ENCODE peak calls at places on chromosomes 4 and X, in seven cellular contexts. One of them, this sample, is unnamed.

GRCh38 chr4:60822986-60823385 is 377.1 kb upstream of the ADGRL3 start:
- DNase-seq in AML-193: no peak
- DNase-seq in left ventricle myocardium inferior: no peak
- DNase-seq in Daoy: no peak
- DNase-seq in colonic mucosa: no peak
- DNase-seq in EL: no peak
- DNase-seq in HCT116: no peak
- DNase-seq in this sample: no peak

GRCh38 chr4:166143227-166143626 is 270.2 kb downstream of the TLL1 start:
- DNase-seq in AML-193: no peak
- DNase-seq in left ventricle myocardium inferior: no peak
- DNase-seq in Daoy: peak
- DNase-seq in colonic mucosa: no peak
- DNase-seq in EL: peak
- DNase-seq in HCT116: no peak
- DNase-seq in this sample: peak

GRCh38 chr4:57044279-57044678 is 65.6 kb downstream of the POLR2B start:
- DNase-seq in AML-193: no peak
- DNase-seq in left ventricle myocardium inferior: no peak
- DNase-seq in Daoy: no peak
- DNase-seq in colonic mucosa: no peak
- DNase-seq in EL: peak
- DNase-seq in HCT116: no peak
- DNase-seq in this sample: no peak

GRCh38 chr4:3293410-3294391 is 880 bp downstream of the RGS12 start:
- DNase-seq in AML-193: no peak
- DNase-seq in left ventricle myocardium inferior: no peak
- DNase-seq in Daoy: no peak
- DNase-seq in colonic mucosa: peak
- DNase-seq in EL: no peak
- DNase-seq in HCT116: no peak
- DNase-seq in this sample: no peak

GRCh38 chr4:47662975-47663374 is 174.9 kb downstream of the CORIN start:
- DNase-seq in AML-193: peak
- DNase-seq in left ventricle myocardium inferior: no peak
- DNase-seq in Daoy: peak
- DNase-seq in colonic mucosa: peak
- DNase-seq in EL: peak
- DNase-seq in HCT116: peak
- DNase-seq in this sample: peak

GRCh38 chr4:184061582-184061981 is 156.1 kb downstream of the ENPP6 start:
- DNase-seq in AML-193: no peak
- DNase-seq in left ventricle myocardium inferior: no peak
- DNase-seq in Daoy: no peak
- DNase-seq in colonic mucosa: no peak
- DNase-seq in EL: no peak
- DNase-seq in HCT116: no peak
- DNase-seq in this sample: no peak

GRCh38 chr4:109803924-109804571 is 2.2 kb upstream of the CFI start:
- DNase-seq in AML-193: peak
- DNase-seq in left ventricle myocardium inferior: no peak
- DNase-seq in Daoy: peak
- DNase-seq in colonic mucosa: no peak
- DNase-seq in EL: peak
- DNase-seq in HCT116: peak
- DNase-seq in this sample: peak

GRCh38 chrX:49884290-49884862 is 5.1 kb downstream of the USP27X start:
- DNase-seq in AML-193: peak
- DNase-seq in left ventricle myocardium inferior: peak
- DNase-seq in Daoy: peak
- DNase-seq in colonic mucosa: peak
- DNase-seq in EL: peak
- DNase-seq in HCT116: peak
- DNase-seq in this sample: peak

GRCh38 chr4:177267911-177268310 is 41.8 kb upstream of the NEIL3 start:
- DNase-seq in AML-193: peak
- DNase-seq in left ventricle myocardium inferior: no peak
- DNase-seq in Daoy: no peak
- DNase-seq in colonic mucosa: no peak
- DNase-seq in EL: no peak
- DNase-seq in HCT116: no peak
- DNase-seq in this sample: no peak

GRCh38 chrX:148037020-148037419 is 55.9 kb downstream of the FMR1NB start:
- DNase-seq in AML-193: no peak
- DNase-seq in left ventricle myocardium inferior: no peak
- DNase-seq in Daoy: no peak
- DNase-seq in colonic mucosa: no peak
- DNase-seq in EL: no peak
- DNase-seq in HCT116: no peak
- DNase-seq in this sample: no peak

GRCh38 chr4:124070688-124071484 is 641.6 kb downstream of the ANKRD50 start:
- DNase-seq in AML-193: no peak
- DNase-seq in left ventricle myocardium inferior: no peak
- DNase-seq in Daoy: no peak
- DNase-seq in colonic mucosa: no peak
- DNase-seq in EL: peak
- DNase-seq in HCT116: no peak
- DNase-seq in this sample: no peak

GRCh38 chr4:152348670-152349069 is 187.2 kb downstream of the FBXW7 start:
- DNase-seq in AML-193: no peak
- DNase-seq in left ventricle myocardium inferior: no peak
- DNase-seq in Daoy: no peak
- DNase-seq in colonic mucosa: no peak
- DNase-seq in EL: no peak
- DNase-seq in HCT116: no peak
- DNase-seq in this sample: no peak

GRCh38 chr4:2419814-2420213 is 1.1 kb downstream of the CFAP99 start:
- DNase-seq in AML-193: no peak
- DNase-seq in left ventricle myocardium inferior: no peak
- DNase-seq in Daoy: no peak
- DNase-seq in colonic mucosa: no peak
- DNase-seq in EL: no peak
- DNase-seq in HCT116: no peak
- DNase-seq in this sample: no peak

GRCh38 chr4:129037093-129037492 is 56.2 kb downstream of the SCLT1 start:
- DNase-seq in AML-193: no peak
- DNase-seq in left ventricle myocardium inferior: peak
- DNase-seq in Daoy: no peak
- DNase-seq in colonic mucosa: no peak
- DNase-seq in EL: no peak
- DNase-seq in HCT116: no peak
- DNase-seq in this sample: no peak

This sample was measured in HCEC 1CT.